ENCODE peak calls at places on chromosomes 16 and 17, in seven cellular contexts. K is NCI-H748 treated with DMSO at 0.1 percent for 48 hours; T is activated naive CD8-positive, alpha-beta T cell treated with anti-CD3 and anti-CD28 coated beads, Interleukin-2, amount 50 U/mL, for 16 hours; S is EL; A is OCI-M1; J is EH; G is fibroblast of the conjunctiva. H is an unnamed sample.

GRCh38 chr17:53470626-53471025 is 352.1 kb upstream of the KIF2B start:
- DNase-seq in G (no peak), K (no peak), J (no peak), S (peak), A (no peak), T (no peak), H (no peak)

GRCh38 chr17:80649672-80650338 is 105.2 kb downstream of the RPTOR start:
- DNase-seq in T (peak), J (peak), G (peak), S (peak), K (no peak), A (peak), H (peak)

GRCh38 chr17:8821446-8822105 is 22.4 kb upstream of the MFSD6L start:
- DNase-seq in S (no peak), A (no peak), K (no peak), T (no peak), J (no peak), G (no peak), H (no peak)

GRCh38 chr17:8732406-8733065 is 12.1 kb downstream of the CCDC42 start:
- DNase-seq in K (no peak), T (no peak), G (no peak), S (no peak), J (peak), A (no peak), H (no peak)

GRCh38 chr17:76188213-76189060 is 47.4 kb upstream of the FOXJ1 start:
- DNase-seq in S (no peak), A (peak), K (no peak), T (no peak), G (no peak), J (no peak), H (no peak)

GRCh38 chr17:50865060-50865867 is 890 bp downstream of the TOB1 start:
- DNase-seq in G (peak), J (peak), A (peak), T (no peak), K (peak), S (peak), H (peak)

GRCh38 chr16:49531425-49531824 is 157.8 kb downstream of the C16orf78 start:
- DNase-seq in S (no peak), K (no peak), J (no peak), G (no peak), T (no peak), A (no peak), H (no peak)

GRCh38 chr16:62889097-62889496 is 852.9 kb upstream of the CDH8 start:
- DNase-seq in J (no peak), S (no peak), A (no peak), T (no peak), G (no peak), K (no peak), H (no peak)

GRCh38 chr17:63986842-63987615 is 11.1 kb upstream of the PRR29 start:
- DNase-seq in G (no peak), A (no peak), K (no peak), T (no peak), J (no peak), S (no peak), H (no peak)

GRCh38 chr17:66309793-66310192 is 7.4 kb downstream of the PRKCA start:
- DNase-seq in S (no peak), K (no peak), G (no peak), T (no peak), J (no peak), A (no peak), H (no peak)

GRCh38 chr16:50699345-50700159 is 6.1 kb downstream of the NOD2 start:
- DNase-seq in S (no peak), A (no peak), J (no peak), G (no peak), T (no peak), K (no peak), H (peak)

GRCh38 chr17:2054262-2054739 is 602 bp upstream of the HIC1 start:
- DNase-seq in G (no peak), K (peak), S (peak), T (no peak), J (peak), A (peak), H (no peak)

GRCh38 chr16:30715777-30716445 is 16.9 kb downstream of the SRCAP start:
- DNase-seq in A (no peak), K (no peak), G (no peak), J (peak), T (no peak), S (peak), H (peak)

GRCh38 chr17:45426561-45426960 is 6.1 kb downstream of the ARHGAP27 start:
- DNase-seq in G (no peak), S (no peak), T (no peak), J (no peak), K (no peak), A (no peak), H (no peak)

GRCh38 chr17:57603541-57603940 is 141.6 kb downstream of the CCDC182 start:
- DNase-seq in K (peak), T (no peak), A (no peak), G (no peak), S (no peak), J (no peak), H (no peak)

GRCh38 chr16:2213817-2214720 is 571 bp downstream of the PGP start:
- DNase-seq in T (no peak), A (peak), G (no peak), S (peak), J (no peak), K (no peak), H (no peak)

GRCh38 chr17:13510062-13510461 is 91.7 kb downstream of the HS3ST3A1 start:
- DNase-seq in K (no peak), G (no peak), A (peak), J (no peak), T (no peak), S (no peak), H (no peak)

GRCh38 chr16:8109510-8110369 is 480.6 kb downstream of the TMEM114 start:
- DNase-seq in G (no peak), S (no peak), T (no peak), K (no peak), A (no peak), J (no peak), H (peak)

GRCh38 chr16:26860506-26860905 is 206.2 kb upstream of the C16orf82 start:
- DNase-seq in G (no peak), J (no peak), T (no peak), S (no peak), K (no peak), A (no peak), H (no peak)

H was measured in A172.